ENCODE peak calls at places on chromosomes 1 and 21, in five cellular contexts. Z is SK-N-SH, R is NCI-H460, S is GM03348, U is Panc1. O is an unnamed sample.

GRCh38 chr1:229617351-229618100 is 8.4 kb downstream of the TAF5L start:
- DNase-seq in R (no peak), U (no peak), Z (no peak), S (no peak), O (no peak)

GRCh38 chr1:175171214-175171913 is 21.2 kb downstream of the KIAA0040 start:
- DNase-seq in Z (no peak), U (no peak), S (no peak), R (no peak), O (no peak)

GRCh38 chr1:219444469-219444868 is 168.4 kb downstream of the ZC3H11B start:
- DNase-seq in R (no peak), S (no peak), Z (no peak), U (no peak), O (no peak)

GRCh38 chr21:23398726-23399125 is 2208.6 kb downstream of the MRPL39 start:
- DNase-seq in U (no peak), R (no peak), S (no peak), Z (no peak), O (no peak)

GRCh38 chr1:2115922-2116341 is 65.7 kb downstream of the PRKCZ start:
- DNase-seq in S (peak; percentile 43), R (no peak), Z (no peak), U (no peak), O (no peak)

GRCh38 chr1:31626451-31627202 is 9.1 kb downstream of the HCRTR1 start:
- DNase-seq in S (peak; percentile 70), R (no peak), Z (no peak), U (no peak), O (no peak)

GRCh38 chr1:31977361-31978131 is 36.1 kb upstream of the KHDRBS1 start:
- DNase-seq in U (no peak), S (peak; percentile 77), Z (peak; percentile 51), R (no peak), O (no peak)

GRCh38 chr1:206925116-206925736 is 3.5 kb upstream of the FCMR start:
- DNase-seq in S (no peak), R (no peak), Z (no peak), U (no peak), O (no peak)

GRCh38 chr1:12075195-12076114 is 12.4 kb downstream of the TNFRSF8 start:
- DNase-seq in S (peak; percentile 69), U (no peak), Z (no peak), R (no peak), O (no peak)

GRCh38 chr1:18927082-18927653 is 24.8 kb upstream of the ALDH4A1 start:
- DNase-seq in Z (no peak), R (no peak), S (no peak), U (no peak), O (no peak)

GRCh38 chr1:46168463-46168862 is 6.4 kb upstream of the TSPAN1 start:
- DNase-seq in Z (peak; percentile 16), S (no peak), R (no peak), U (no peak), O (no peak)

GRCh38 chr21:45641480-45642035 is 2.0 kb upstream of the PCBP3 start:
- DNase-seq in Z (no peak), S (no peak), U (no peak), R (no peak), O (no peak)

GRCh38 chr1:223611939-223612338 is 53.6 kb downstream of the CAPN8 start:
- DNase-seq in R (no peak), Z (no peak), S (no peak), U (no peak), O (no peak)

GRCh38 chr1:52142220-52143153 is 598 bp downstream of the ZFYVE9 start:
- DNase-seq in S (peak; percentile 79), Z (peak; percentile 82), R (no peak), U (no peak), O (no peak)

GRCh38 chr1:181090653-181091126 is 2.2 kb downstream of the IER5 start:
- DNase-seq in Z (no peak), R (no peak), S (no peak), U (no peak), O (no peak)

GRCh38 chr1:219555802-219556201 is 57.1 kb downstream of the ZC3H11B start:
- DNase-seq in U (no peak), S (no peak), Z (no peak), R (peak; percentile 59), O (no peak)

GRCh38 chr1:159916240-159917051 is 8.9 kb downstream of the TAGLN2 start:
- DNase-seq in S (peak; percentile 70), R (peak; percentile 92), Z (peak; percentile 58), U (peak; percentile 85), O (no peak)

GRCh38 chr1:46606255-46606965 is 2.3 kb upstream of the MKNK1 start:
- DNase-seq in R (no peak), U (no peak), Z (no peak), S (no peak), O (no peak)

O was measured in glomerular endothelial cell.